ENCODE peak calls at places on chromosomes 2 and 18, in nine cellular contexts. X is M059J, N is mucosa of gallbladder, O is iPS DF 6.9, Q is epithelial cell of proximal tubule, C is nephron progenitor cell, D is mesendoderm, G is Caki2, W is anterior cingulate cortex. M is an unnamed sample.
A peak's percentile ranks its signal among the peaks of the same experiment; 100 is the strongest.

GRCh38 chr18:434410-434809 is 66.1 kb downstream of the COLEC12 start:
- DNase-seq in X (no peak), N (no peak), O (no peak), Q (no peak), C (no peak), D (peak; percentile 58), G (no peak), W (no peak), M (no peak)

GRCh38 chr2:160574472-160575140 is 81.0 kb upstream of the RBMS1 start:
- DNase-seq in X (peak; percentile 88), N (no peak), O (no peak), Q (peak; percentile 30), C (no peak), D (peak; percentile 17), G (no peak), W (no peak), M (no peak)

GRCh38 chr2:3523551-3524041 is 4.3 kb upstream of the ADI1 start:
- DNase-seq in X (peak; percentile 50), N (peak; percentile 54), O (no peak), Q (no peak), C (no peak), D (no peak), G (no peak), W (no peak), M (peak; percentile 43)

GRCh38 chr18:2997846-2998599 is 14.9 kb downstream of the LPIN2 start:
- DNase-seq in X (no peak), N (no peak), O (no peak), Q (no peak), C (no peak), D (no peak), G (no peak), W (peak; percentile 54), M (no peak)

GRCh38 chr2:121860033-121860810 is 104.8 kb downstream of the TSN start:
- DNase-seq in X (peak; percentile 27), N (no peak), O (no peak), Q (peak; percentile 87), C (no peak), D (peak; percentile 40), G (peak; percentile 26), W (no peak), M (no peak)

GRCh38 chr2:159155791-159156190 is 130.7 kb downstream of the WDSUB1 start:
- DNase-seq in X (no peak), N (no peak), O (no peak), Q (no peak), C (no peak), D (no peak), G (no peak), W (no peak), M (no peak)

GRCh38 chr18:57789105-57789504 is 14.0 kb downstream of the ATP8B1 start:
- DNase-seq in X (peak; percentile 80), N (peak; percentile 58), O (no peak), Q (no peak), C (no peak), D (no peak), G (no peak), W (no peak), M (no peak)

GRCh38 chr18:28469946-28470345 is 293.0 kb upstream of the CDH2 start:
- DNase-seq in X (no peak), N (no peak), O (no peak), Q (no peak), C (no peak), D (no peak), G (no peak), W (no peak), M (no peak)

GRCh38 chr2:9574314-9574713 is 18.7 kb upstream of the ADAM17 start:
- DNase-seq in X (no peak), N (no peak), O (no peak), Q (peak; percentile 68), C (no peak), D (peak; percentile 88), G (no peak), W (no peak), M (no peak)

GRCh38 chr2:38546064-38546463 is 56.7 kb downstream of the HNRNPLL start:
- DNase-seq in X (no peak), N (no peak), O (no peak), Q (no peak), C (no peak), D (no peak), G (no peak), W (no peak), M (no peak)

GRCh38 chr2:149617476-149617875 is 29.9 kb upstream of the MMADHC start:
- DNase-seq in X (peak; percentile 15), N (no peak), O (no peak), Q (no peak), C (no peak), D (no peak), G (no peak), W (no peak), M (no peak)

GRCh38 chr2:47653909-47654789 is 128.8 kb upstream of the MSH6 start:
- DNase-seq in X (peak; percentile 26), N (no peak), O (peak; percentile 37), Q (no peak), C (peak; percentile 54), D (peak; percentile 59), G (no peak), W (peak; percentile 44), M (no peak)

GRCh38 chr2:137161250-137161649 is 395.9 kb downstream of the THSD7B start:
- DNase-seq in X (no peak), N (no peak), O (no peak), Q (no peak), C (no peak), D (no peak), G (no peak), W (no peak), M (no peak)

GRCh38 chr2:45329045-45329677 is 281.9 kb downstream of the SRBD1 start:
- DNase-seq in X (peak; percentile 57), N (peak; percentile 45), O (no peak), Q (no peak), C (no peak), D (peak; percentile 70), G (peak; percentile 52), W (no peak), M (no peak)

GRCh38 chr2:215499330-215499729 is 63.5 kb upstream of the FN1 start:
- DNase-seq in X (peak; percentile 3), N (no peak), O (no peak), Q (no peak), C (no peak), D (no peak), G (no peak), W (no peak), M (no peak)

GRCh38 chr2:36885605-36886004 is 80.7 kb downstream of the STRN start:
- DNase-seq in X (no peak), N (no peak), O (no peak), Q (no peak), C (no peak), D (no peak), G (no peak), W (no peak), M (no peak)

GRCh38 chr2:235106874-235107639 is 155.2 kb downstream of the SH3BP4 start:
- DNase-seq in X (peak; percentile 76), N (peak; percentile 56), O (peak; percentile 57), Q (peak; percentile 22), C (peak; percentile 64), D (peak; percentile 83), G (peak; percentile 49), W (peak; percentile 33), M (peak; percentile 71)

GRCh38 chr2:43051316-43051715 is 175.1 kb downstream of the ZFP36L2 start:
- DNase-seq in X (peak; percentile 84), N (peak; percentile 59), O (no peak), Q (no peak), C (no peak), D (no peak), G (peak; percentile 63), W (no peak), M (no peak)

GRCh38 chr2:97844311-97844859 is 131.0 kb downstream of the ZAP70 start:
- DNase-seq in X (no peak), N (no peak), O (no peak), Q (no peak), C (no peak), D (no peak), G (no peak), W (no peak), M (no peak)

GRCh38 chr2:200172944-200173481 is 133.5 kb upstream of the SPATS2L start:
- DNase-seq in X (peak; percentile 58), N (no peak), O (no peak), Q (no peak), C (no peak), D (no peak), G (no peak), W (no peak), M (no peak)

GRCh38 chr2:69601179-69601612 is 42.3 kb downstream of the AAK1 start:
- DNase-seq in X (peak; percentile 92), N (no peak), O (no peak), Q (no peak), C (no peak), D (peak; percentile 30), G (no peak), W (no peak), M (no peak)

GRCh38 chr2:233142355-233142897 is 82.3 kb downstream of the INPP5D start:
- DNase-seq in X (no peak), N (no peak), O (no peak), Q (no peak), C (no peak), D (peak; percentile 17), G (no peak), W (no peak), M (no peak)

GRCh38 chr2:225367482-225367881 is 32.0 kb upstream of the NYAP2 start:
- DNase-seq in X (peak; percentile 24), N (no peak), O (peak; percentile 7), Q (no peak), C (no peak), D (peak; percentile 48), G (no peak), W (no peak), M (no peak)

M was measured in left lobe of liver.